ENCODE peak calls at places on chromosomes 1 and 21, in four cellular contexts. One of them, this sample, is unnamed.

GRCh38 chr1:2414297-2414958 is 2.1 kb upstream of the PEX10 start:
- DNase-seq in coronary artery: no peak
- DNase-seq in NCI-H460: peak
- DNase-seq in transverse colon: peak
- DNase-seq in this sample: peak

GRCh38 chr1:207024202-207025143 is 8.1 kb downstream of the C1orf116 start:
- DNase-seq in coronary artery: no peak
- DNase-seq in NCI-H460: no peak
- DNase-seq in transverse colon: no peak
- DNase-seq in this sample: no peak

GRCh38 chr1:41976671-41977070 is 57.9 kb upstream of the HIVEP3 start:
- DNase-seq in coronary artery: no peak
- DNase-seq in NCI-H460: no peak
- DNase-seq in transverse colon: no peak
- DNase-seq in this sample: no peak

GRCh38 chr1:236280438-236281285 is 1.1 kb downstream of the ERO1B start:
- DNase-seq in coronary artery: no peak
- DNase-seq in NCI-H460: no peak
- DNase-seq in transverse colon: peak
- DNase-seq in this sample: no peak

GRCh38 chr1:36831171-36831810 is 203.0 kb downstream of the GRIK3 start:
- DNase-seq in coronary artery: no peak
- DNase-seq in NCI-H460: no peak
- DNase-seq in transverse colon: no peak
- DNase-seq in this sample: no peak

GRCh38 chr1:2645143-2645542 is 12.3 kb upstream of the MMEL1 start:
- DNase-seq in coronary artery: no peak
- DNase-seq in NCI-H460: no peak
- DNase-seq in transverse colon: no peak
- DNase-seq in this sample: no peak

GRCh38 chr1:203567596-203567995 is 59.0 kb upstream of the ATP2B4 start:
- DNase-seq in coronary artery: no peak
- DNase-seq in NCI-H460: no peak
- DNase-seq in transverse colon: no peak
- DNase-seq in this sample: no peak

GRCh38 chr1:112793631-112794565 is 78.8 kb upstream of the PPM1J start:
- DNase-seq in coronary artery: no peak
- DNase-seq in NCI-H460: no peak
- DNase-seq in transverse colon: no peak
- DNase-seq in this sample: no peak

GRCh38 chr1:204477036-204477740 is 17.4 kb downstream of the PIK3C2B start:
- DNase-seq in coronary artery: no peak
- DNase-seq in NCI-H460: no peak
- DNase-seq in transverse colon: peak
- DNase-seq in this sample: no peak

GRCh38 chr21:14418920-14419319 is 36.0 kb upstream of the HSPA13 start:
- DNase-seq in coronary artery: no peak
- DNase-seq in NCI-H460: no peak
- DNase-seq in transverse colon: no peak
- DNase-seq in this sample: no peak

This sample was measured in Panc1.